ENCODE peak calls at places on chromosomes 13 and 19, in ten cellular contexts. N, Y, V, H, M, P, Z, Q, T and L are unnamed samples.

GRCh38 chr13:51305558-51305957 is 33.9 kb upstream of the SERPINE3 start:
- DNase-seq in Q (no peak), Y (no peak), T (no peak), H (no peak), N (no peak), Z (no peak), V (no peak), P (no peak), M (no peak), L (no peak)

GRCh38 chr13:87172166-87172825 is 498.9 kb upstream of the SLITRK5 start:
- DNase-seq in N (no peak), V (no peak), H (no peak), Z (no peak), Y (no peak), Q (no peak), M (no peak), P (no peak), T (no peak), L (no peak)

GRCh38 chr13:21735621-21736401 is 64.9 kb downstream of the FGF9 start:
- DNase-seq in P (no peak), N (no peak), M (peak), Y (no peak), Z (no peak), H (no peak), T (no peak), Q (peak), V (no peak), L (no peak)

GRCh38 chr13:109779074-109779473 is 7.3 kb downstream of the IRS2 start:
- DNase-seq in H (no peak), Z (no peak), Y (no peak), T (no peak), N (peak), M (no peak), V (no peak), Q (no peak), P (peak), L (peak)

GRCh38 chr19:55640043-55640576 is 692 bp upstream of the ZNF580 start:
- DNase-seq in V (no peak), H (peak), Q (peak), N (peak), M (peak), Z (no peak), T (no peak), P (peak), Y (no peak), L (peak)

GRCh38 chr19:44278181-44278690 is 18.6 kb downstream of the ZNF233 start:
- DNase-seq in M (no peak), P (no peak), Y (no peak), Q (no peak), V (no peak), H (no peak), T (peak), Z (no peak), N (no peak), L (no peak)

GRCh38 chr13:99522288-99522687 is 21.0 kb downstream of the TM9SF2 start:
- DNase-seq in Q (no peak), M (no peak), T (no peak), N (no peak), Y (no peak), V (peak), P (no peak), Z (no peak), H (no peak), L (no peak)

GRCh38 chr13:42181381-42181953 is 90.5 kb upstream of the AKAP11 start:
- DNase-seq in Y (no peak), M (no peak), N (no peak), H (no peak), T (no peak), V (no peak), Q (no peak), P (no peak), Z (no peak), L (no peak)

GRCh38 chr13:46486270-46486669 is 66.7 kb upstream of the LRCH1 start:
- DNase-seq in N (no peak), Z (no peak), Y (no peak), M (no peak), H (no peak), V (no peak), P (no peak), T (no peak), Q (no peak), L (no peak)

GRCh38 chr13:50167224-50167947 is 152.1 kb downstream of the KCNRG start:
- DNase-seq in P (no peak), M (no peak), V (no peak), T (no peak), H (no peak), N (no peak), Q (no peak), Z (no peak), Y (no peak), L (peak)

GRCh38 chr13:63481334-63481733 is 2065.7 kb upstream of the PCDH20 start:
- DNase-seq in T (no peak), Q (no peak), M (no peak), N (no peak), Z (no peak), H (no peak), Y (peak), V (peak), P (no peak), L (no peak)

GRCh38 chr19:43774103-43774939 is 6.5 kb downstream of the KCNN4 start:
- DNase-seq in V (no peak), H (no peak), T (no peak), P (no peak), N (no peak), Z (no peak), Q (peak), Y (no peak), M (peak), L (no peak)

GRCh38 chr19:54725321-54725720 is 1.1 kb downstream of the KIR3DL3 start:
- DNase-seq in Q (no peak), P (no peak), V (no peak), H (no peak), Z (no peak), N (no peak), Y (no peak), M (no peak), T (no peak), L (no peak)

GRCh38 chr13:100301418-100301817 is 212.5 kb downstream of the PCCA start:
- DNase-seq in V (no peak), N (no peak), M (no peak), Y (peak), Q (no peak), T (no peak), Z (no peak), P (no peak), H (no peak), L (no peak)

GRCh38 chr13:99542788-99543406 is 41.6 kb downstream of the TM9SF2 start:
- DNase-seq in M (no peak), Q (no peak), V (no peak), T (no peak), P (peak), Y (no peak), Z (no peak), H (no peak), N (peak), L (peak)

GRCh38 chr13:35733832-35734231 is 257.3 kb upstream of the MAB21L1 start:
- DNase-seq in V (no peak), Q (no peak), H (no peak), P (no peak), N (no peak), Y (no peak), T (no peak), Z (no peak), M (no peak), L (no peak)